ENCODE peak calls at places on chromosomes 5 and 9, in five cellular contexts. G is brain microvascular endothelial cell, A is fibroblast of lung, Z is hepatocyte, S is GM13976. O is an unnamed sample.
A peak's percentile ranks its signal among the peaks of the same experiment; 100 is the strongest.

GRCh38 chr5:97550164-97550563 is 367.1 kb upstream of the RIOK2 start:
- DNase-seq in S (no peak), G (peak; percentile 52), Z (no peak), A (peak; percentile 69), O (no peak)

GRCh38 chr9:89744730-89745129 is 139.9 kb downstream of the GADD45G start:
- DNase-seq in A (no peak), S (no peak), G (no peak), Z (no peak), O (no peak)

GRCh38 chr5:815449-815848 is 30.9 kb upstream of the ZDHHC11B start:
- DNase-seq in G (no peak), S (no peak), A (no peak), Z (no peak), O (no peak)

GRCh38 chr9:135950135-135950682 is 11.0 kb downstream of the UBAC1 start:
- DNase-seq in A (no peak), Z (no peak), S (no peak), G (no peak), O (no peak)

GRCh38 chr5:142233083-142234032 is 91.5 kb downstream of the SPRY4 start:
- DNase-seq in S (no peak), A (no peak), G (no peak), Z (no peak), O (no peak)

GRCh38 chr9:124266139-124266825 is 8.5 kb downstream of the NEK6 start:
- DNase-seq in Z (no peak), A (peak; percentile 77), S (no peak), G (no peak), O (no peak)

GRCh38 chr5:93348231-93348630 is 232.8 kb downstream of the NR2F1-AS1 start:
- DNase-seq in S (no peak), Z (no peak), A (peak; percentile 72), G (no peak), O (peak; percentile 41)

GRCh38 chr9:764105-764524 is 77.4 kb upstream of the DMRT1 start:
- DNase-seq in S (peak; percentile 61), A (peak; percentile 45), G (peak; percentile 52), Z (peak; percentile 83), O (no peak)

GRCh38 chr9:4832786-4833579 is 40.2 kb downstream of the RCL1 start:
- DNase-seq in Z (peak; percentile 53), A (peak; percentile 100), G (peak; percentile 98), S (no peak), O (peak; percentile 99)

GRCh38 chr5:10441083-10441991 is at the start of gene ROPN1L:
- DNase-seq in Z (peak; percentile 92), G (peak; percentile 68), A (peak; percentile 81), S (peak; percentile 98), O (no peak)

GRCh38 chr5:67243349-67243748 is 46.8 kb upstream of the CD180 start:
- DNase-seq in A (no peak), G (no peak), Z (no peak), S (no peak), O (no peak)

GRCh38 chr5:58040851-58041250 is 419.0 kb downstream of the PLK2 start:
- DNase-seq in A (peak; percentile 19), Z (peak; percentile 0), G (no peak), S (no peak), O (no peak)

GRCh38 chr5:134226441-134227192 is 744 bp upstream of the PPP2CA start:
- DNase-seq in G (no peak), A (peak; percentile 36), Z (no peak), S (no peak), O (no peak)

GRCh38 chr5:119393201-119393691 is 37.4 kb downstream of the TNFAIP8 start:
- DNase-seq in S (no peak), Z (no peak), G (no peak), A (peak; percentile 77), O (no peak)

GRCh38 chr5:141881886-141882285 is 3.7 kb upstream of the PCDH1 start:
- DNase-seq in G (no peak), A (no peak), Z (peak; percentile 2), S (no peak), O (no peak)

GRCh38 chr5:112253478-112254250 is 165.4 kb downstream of the EPB41L4A start:
- DNase-seq in S (no peak), G (no peak), A (peak; percentile 47), Z (no peak), O (no peak)

GRCh38 chr9:35685506-35685905 is 4.2 kb downstream of the TPM2 start:
- DNase-seq in G (no peak), S (no peak), Z (no peak), A (no peak), O (no peak)

GRCh38 chr5:104241051-104241450 is 678.5 kb upstream of the NUDT12 start:
- DNase-seq in Z (no peak), A (peak; percentile 5), S (no peak), G (no peak), O (no peak)

GRCh38 chr5:6950872-6951271 is 237.6 kb downstream of the TENT4A start:
- DNase-seq in A (no peak), S (no peak), G (no peak), Z (no peak), O (no peak)

GRCh38 chr9:106602354-106602753 is 260.6 kb upstream of the ZNF462 start:
- DNase-seq in Z (no peak), S (no peak), G (no peak), A (no peak), O (no peak)

GRCh38 chr5:136330353-136330913 is 34.9 kb downstream of the TRPC7 start:
- DNase-seq in Z (peak; percentile 20), A (no peak), S (no peak), G (no peak), O (no peak)

GRCh38 chr5:138953370-138954256 is 78.5 kb upstream of the LRRTM2 start:
- DNase-seq in Z (peak; percentile 67), S (peak; percentile 58), G (peak; percentile 52), A (peak; percentile 72), O (no peak)

GRCh38 chr5:45642370-45642769 is 53.8 kb downstream of the HCN1 start:
- DNase-seq in S (no peak), A (no peak), G (no peak), Z (no peak), O (no peak)

GRCh38 chr5:32059779-32060178 is 114.3 kb downstream of the GOLPH3 start:
- DNase-seq in G (no peak), S (no peak), Z (no peak), A (peak; percentile 41), O (no peak)

GRCh38 chr5:32058101-32058500 is 116.0 kb downstream of the GOLPH3 start:
- DNase-seq in S (no peak), G (no peak), A (no peak), Z (no peak), O (no peak)

GRCh38 chr5:32055891-32056866 is 117.9 kb downstream of the GOLPH3 start:
- DNase-seq in S (no peak), A (no peak), Z (no peak), G (no peak), O (no peak)

GRCh38 chr5:32061236-32061635 is 112.9 kb downstream of the GOLPH3 start:
- DNase-seq in A (no peak), S (no peak), G (no peak), Z (no peak), O (no peak)

DNA sequence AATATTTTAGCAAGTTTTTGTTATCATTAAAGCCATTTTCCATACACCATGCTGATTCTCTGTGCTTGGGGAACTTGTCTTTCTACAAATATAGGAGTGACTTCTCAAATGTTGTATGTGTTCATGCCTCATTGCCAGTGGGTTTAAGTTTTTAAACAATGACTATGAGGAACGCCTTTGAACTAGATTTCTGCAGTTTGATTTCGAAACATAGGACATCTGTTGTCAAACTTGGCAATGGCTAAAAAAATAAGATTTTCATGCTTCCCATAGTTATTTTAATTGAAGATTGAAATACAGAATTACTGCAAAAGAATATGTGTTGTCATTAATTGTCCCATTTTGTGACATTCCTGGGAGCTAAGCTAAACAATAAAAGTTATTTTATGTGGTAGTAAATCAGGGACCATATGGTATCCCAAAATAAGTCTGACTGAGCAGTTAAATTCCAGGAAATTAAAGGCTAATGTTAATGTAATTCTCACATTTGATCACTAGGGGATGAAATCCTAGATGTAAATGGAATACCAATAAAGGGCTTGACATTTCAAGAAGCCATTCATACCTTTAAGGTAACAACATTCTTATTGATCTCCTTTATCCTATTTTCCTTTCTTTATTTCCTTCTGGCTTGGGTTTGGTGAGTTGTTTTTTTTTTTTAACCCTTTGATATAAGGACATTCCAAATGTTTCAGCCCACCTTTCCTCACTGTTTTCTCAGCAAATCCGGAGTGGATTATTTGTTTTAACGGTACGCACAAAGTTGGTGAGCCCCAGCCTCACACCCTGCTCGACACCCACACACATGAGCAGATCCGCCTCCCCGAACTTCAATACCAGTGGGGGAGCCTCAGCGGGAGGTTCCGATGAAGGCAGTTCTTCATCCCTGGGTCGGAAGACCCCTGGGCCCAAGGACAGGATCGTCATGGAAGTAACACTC is 116.7 kb downstream of the GOLPH3 start:
- DNase-seq in G (no peak), A (no peak), S (no peak), Z (no peak), O (no peak)
- TF ChIP-seq CTCF in G (no peak), A (peak; percentile 29), S (no peak), Z (no peak), O (no peak)

GRCh38 chr5:53482717-53483638 is 2.5 kb downstream of the FST start:
- DNase-seq in A (peak; percentile 36), G (no peak), S (peak; percentile 48), Z (peak; percentile 64), O (no peak)
- TF ChIP-seq CTCF in A (no peak), G (peak; percentile 59), S (peak; percentile 26), Z (peak; percentile 44), O (peak; percentile 52)

DNA sequence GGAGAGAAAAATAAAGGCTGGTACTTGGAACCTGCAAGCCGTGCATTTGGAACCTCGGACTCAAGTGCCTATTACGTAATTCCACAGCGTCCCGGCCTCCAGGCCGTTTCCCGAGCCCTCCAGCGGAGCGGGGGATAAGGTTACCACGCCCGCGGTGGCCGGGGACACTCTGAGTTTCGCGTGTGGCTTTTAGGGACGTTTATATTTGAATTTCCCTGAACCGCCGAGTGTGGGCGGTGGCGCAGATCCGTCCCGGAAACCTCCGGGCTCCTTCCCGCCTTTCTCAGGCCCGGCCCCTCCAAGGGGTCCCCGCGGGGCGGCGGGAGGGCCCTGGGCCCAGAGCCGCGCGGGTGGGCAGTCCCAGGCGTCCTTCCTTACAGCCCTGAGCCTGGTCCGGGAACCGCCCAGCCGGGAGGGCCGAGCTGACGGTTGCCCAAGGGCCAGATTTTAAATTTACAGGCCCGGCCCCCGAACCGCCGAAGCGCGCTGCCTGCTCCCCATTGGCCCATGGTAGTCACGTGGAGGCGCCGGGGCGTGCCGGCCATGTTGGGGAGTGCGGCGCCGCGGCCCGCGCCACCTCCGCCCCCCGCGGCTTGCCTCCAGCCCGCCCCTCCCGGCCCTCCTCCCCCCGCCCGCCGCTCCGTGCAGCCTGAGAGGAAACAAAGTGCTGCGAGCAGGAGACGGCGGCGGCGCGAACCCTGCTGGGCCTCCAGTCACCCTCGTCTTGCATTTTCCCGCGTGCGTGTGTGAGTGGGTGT is at the start of gene LMNB1:
- DNase-seq in G (peak; percentile 86), Z (peak; percentile 96), A (peak; percentile 95), S (peak; percentile 93), O (peak; percentile 48)
- TF ChIP-seq CTCF in G (no peak), Z (no peak), A (no peak), S (no peak), O (no peak)

GRCh38 chr5:164094321-164094720 is 588.9 kb downstream of the MAT2B start:
- DNase-seq in Z (no peak), A (no peak), G (no peak), S (no peak), O (no peak)
- TF ChIP-seq CTCF in Z (no peak), A (no peak), G (no peak), S (no peak), O (no peak)